ENCODE peak calls at places on chromosomes 2 and 18, in six cellular contexts. One of them, this sample, is unnamed.

GRCh38 chr2:104415284-104415683 is 438.6 kb upstream of the POU3F3 start:
- DNase-seq in AG04450: no peak
- DNase-seq in PC-9: no peak
- DNase-seq in MCF 10A: no peak
- DNase-seq in upper lobe of left lung: no peak
- DNase-seq in osteocyte: no peak
- DNase-seq in this sample: no peak

GRCh38 chr18:65994294-65994693 is 243.5 kb downstream of the CDH7 start:
- DNase-seq in AG04450: no peak
- DNase-seq in upper lobe of left lung: no peak
- DNase-seq in osteocyte: no peak
- DNase-seq in MCF 10A: no peak
- DNase-seq in PC-9: no peak
- DNase-seq in this sample: no peak

GRCh38 chr2:6167592-6168138 is 475.5 kb downstream of the SOX11 start:
- DNase-seq in upper lobe of left lung: no peak
- DNase-seq in MCF 10A: no peak
- DNase-seq in PC-9: no peak
- DNase-seq in osteocyte: no peak
- DNase-seq in AG04450: no peak
- DNase-seq in this sample: no peak

GRCh38 chr2:23688486-23689130 is 238.3 kb downstream of the ATAD2B start:
- DNase-seq in MCF 10A: no peak
- DNase-seq in AG04450: no peak
- DNase-seq in PC-9: no peak
- DNase-seq in osteocyte: no peak
- DNase-seq in upper lobe of left lung: no peak
- DNase-seq in this sample: no peak

GRCh38 chr2:109129356-109129920 is 433 bp downstream of the SH3RF3 start:
- DNase-seq in osteocyte: no peak
- DNase-seq in upper lobe of left lung: no peak
- DNase-seq in AG04450: no peak
- DNase-seq in PC-9: peak
- DNase-seq in MCF 10A: peak
- DNase-seq in this sample: no peak

GRCh38 chr18:52046842-52047241 is 293.2 kb upstream of the DCC start:
- DNase-seq in upper lobe of left lung: no peak
- DNase-seq in AG04450: no peak
- DNase-seq in PC-9: no peak
- DNase-seq in osteocyte: no peak
- DNase-seq in MCF 10A: no peak
- DNase-seq in this sample: no peak

GRCh38 chr2:215527738-215528137 is 91.9 kb upstream of the FN1 start:
- DNase-seq in upper lobe of left lung: no peak
- DNase-seq in PC-9: no peak
- DNase-seq in osteocyte: no peak
- DNase-seq in AG04450: peak
- DNase-seq in MCF 10A: no peak
- DNase-seq in this sample: no peak

GRCh38 chr2:23092831-23093230 is 292.1 kb upstream of the KLHL29 start:
- DNase-seq in MCF 10A: peak
- DNase-seq in AG04450: no peak
- DNase-seq in PC-9: no peak
- DNase-seq in osteocyte: no peak
- DNase-seq in upper lobe of left lung: no peak
- DNase-seq in this sample: no peak

GRCh38 chr2:85865539-85866164 is 23.1 kb downstream of the ST3GAL5 start:
- DNase-seq in upper lobe of left lung: no peak
- DNase-seq in MCF 10A: no peak
- DNase-seq in AG04450: no peak
- DNase-seq in PC-9: no peak
- DNase-seq in osteocyte: no peak
- DNase-seq in this sample: no peak

GRCh38 chr2:219547621-219548020 is 3.8 kb downstream of the TMEM198 start:
- DNase-seq in upper lobe of left lung: no peak
- DNase-seq in PC-9: no peak
- DNase-seq in AG04450: no peak
- DNase-seq in MCF 10A: no peak
- DNase-seq in osteocyte: no peak
- DNase-seq in this sample: no peak

DNA sequence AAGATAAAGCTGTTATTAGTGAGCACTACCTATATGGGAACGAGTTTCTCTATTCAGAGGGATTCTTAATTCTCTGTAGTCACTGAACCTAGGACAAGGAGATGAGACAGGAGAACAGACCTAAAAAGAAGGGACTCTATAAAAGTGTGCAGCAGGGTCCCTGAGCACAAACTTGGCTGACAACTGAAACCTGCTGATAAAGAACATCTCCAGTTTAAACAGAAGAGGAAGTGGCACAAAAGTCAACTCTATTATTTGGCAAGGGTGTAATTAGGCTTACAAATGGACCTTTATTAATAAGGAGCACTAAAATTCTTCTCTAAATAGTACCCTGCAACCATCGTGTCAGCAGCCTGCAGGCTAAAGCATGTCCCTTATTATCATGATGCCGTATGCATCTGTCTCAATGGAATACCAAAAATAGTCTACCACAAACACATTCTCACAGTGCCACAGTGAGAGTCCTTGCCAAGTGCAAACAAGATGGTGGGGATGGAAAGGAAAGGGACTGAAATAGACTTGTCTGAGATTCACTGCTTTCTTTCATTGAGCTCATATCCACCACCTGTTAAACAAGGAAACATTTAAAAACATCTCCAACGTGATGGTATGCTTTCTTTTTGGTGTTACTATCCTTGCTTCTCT is 260.2 kb downstream of the INSIG2 start:
- DNase-seq in MCF 10A: no peak
- DNase-seq in upper lobe of left lung: no peak
- DNase-seq in AG04450: no peak
- DNase-seq in osteocyte: no peak
- DNase-seq in PC-9: no peak
- DNase-seq in this sample: no peak
- TF ChIP-seq CTCF in MCF 10A: no peak
- TF ChIP-seq CTCF in upper lobe of left lung: no peak
- TF ChIP-seq CTCF in AG04450: no peak
- TF ChIP-seq CTCF in osteocyte: no peak
- TF ChIP-seq CTCF in PC-9: no peak
- TF ChIP-seq CTCF in this sample: no peak

GRCh38 chr18:13547347-13547746 is 179.0 kb downstream of the FAM210A start:
- DNase-seq in osteocyte: peak
- DNase-seq in MCF 10A: no peak
- DNase-seq in PC-9: no peak
- DNase-seq in AG04450: no peak
- DNase-seq in upper lobe of left lung: no peak
- DNase-seq in this sample: peak

GRCh38 chr18:13550446-13551304 is 175.7 kb downstream of the FAM210A start:
- DNase-seq in osteocyte: peak
- DNase-seq in AG04450: no peak
- DNase-seq in upper lobe of left lung: no peak
- DNase-seq in MCF 10A: no peak
- DNase-seq in PC-9: no peak
- DNase-seq in this sample: peak

GRCh38 chr18:13549879-13550231 is 176.5 kb downstream of the FAM210A start:
- DNase-seq in AG04450: no peak
- DNase-seq in PC-9: no peak
- DNase-seq in MCF 10A: no peak
- DNase-seq in upper lobe of left lung: no peak
- DNase-seq in osteocyte: peak
- DNase-seq in this sample: peak

GRCh38 chr18:13548106-13548819 is 178.1 kb downstream of the FAM210A start:
- DNase-seq in PC-9: no peak
- DNase-seq in osteocyte: peak
- DNase-seq in MCF 10A: no peak
- DNase-seq in upper lobe of left lung: no peak
- DNase-seq in AG04450: no peak
- DNase-seq in this sample: no peak

DNA sequence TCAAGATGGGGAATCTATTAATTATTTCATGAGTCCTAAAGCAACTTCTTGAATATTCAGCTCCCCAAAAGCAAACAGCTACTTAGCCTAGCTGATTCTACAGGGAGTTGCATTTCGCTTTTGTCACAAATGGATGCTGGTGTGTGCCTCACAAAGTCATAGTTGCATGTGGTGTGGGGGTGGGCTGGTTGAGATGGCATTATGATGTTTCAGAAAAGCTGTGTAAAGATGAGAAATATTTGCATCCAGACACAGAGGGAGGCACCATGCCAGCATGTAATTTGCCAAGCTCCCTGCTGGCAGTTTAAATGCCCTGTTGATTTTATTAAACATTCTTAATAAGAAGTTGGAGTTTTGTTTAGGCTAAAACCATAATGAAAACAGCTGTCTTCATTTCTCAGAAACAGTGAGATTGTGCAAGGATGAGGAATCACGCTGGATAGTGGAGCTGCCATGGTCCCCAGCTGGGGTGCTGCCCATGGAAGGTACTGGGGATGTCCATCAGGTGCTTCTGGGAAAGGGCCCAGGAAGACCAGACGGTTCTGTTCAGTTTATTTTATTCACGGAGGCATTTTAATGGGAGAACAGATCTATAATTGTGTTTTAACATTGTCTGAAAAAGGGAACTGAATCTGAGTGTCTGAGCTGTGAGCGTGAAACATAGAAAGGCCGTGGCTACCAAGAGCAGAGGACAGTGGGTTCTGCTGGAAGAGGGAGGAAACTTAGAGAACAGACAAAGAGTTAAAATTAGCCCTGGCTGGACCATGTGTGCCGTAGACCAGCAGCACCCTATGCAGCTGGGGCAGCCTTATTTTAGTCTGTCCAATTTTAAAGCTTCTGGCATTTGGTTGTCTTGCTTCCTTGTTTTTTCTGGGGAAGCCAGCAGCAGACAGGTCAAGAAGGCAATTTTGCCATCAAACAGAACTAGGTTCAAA is 177.1 kb downstream of the FAM210A start:
- DNase-seq in osteocyte: peak
- DNase-seq in upper lobe of left lung: no peak
- DNase-seq in AG04450: no peak
- DNase-seq in PC-9: no peak
- DNase-seq in MCF 10A: no peak
- DNase-seq in this sample: no peak
- TF ChIP-seq CTCF in osteocyte: no peak
- TF ChIP-seq CTCF in upper lobe of left lung: no peak
- TF ChIP-seq CTCF in AG04450: no peak
- TF ChIP-seq CTCF in PC-9: no peak
- TF ChIP-seq CTCF in MCF 10A: no peak
- TF ChIP-seq CTCF in this sample: no peak

GRCh38 chr18:54220406-54220805 is 4.1 kb downstream of the MBD2 start:
- DNase-seq in upper lobe of left lung: no peak
- DNase-seq in osteocyte: no peak
- DNase-seq in MCF 10A: no peak
- DNase-seq in PC-9: no peak
- DNase-seq in AG04450: no peak
- DNase-seq in this sample: no peak

GRCh38 chr18:54223568-54224241 is 764 bp downstream of the MBD2 start:
- DNase-seq in upper lobe of left lung: peak
- DNase-seq in osteocyte: no peak
- DNase-seq in AG04450: peak
- DNase-seq in MCF 10A: peak
- DNase-seq in PC-9: peak
- DNase-seq in this sample: no peak

GRCh38 chr18:54222922-54223567 is 1.4 kb downstream of the MBD2 start:
- DNase-seq in MCF 10A: no peak
- DNase-seq in osteocyte: no peak
- DNase-seq in upper lobe of left lung: no peak
- DNase-seq in PC-9: peak
- DNase-seq in AG04450: no peak
- DNase-seq in this sample: no peak

GRCh38 chr18:54228364-54228763 is 3.9 kb upstream of the MBD2 start:
- DNase-seq in MCF 10A: no peak
- DNase-seq in AG04450: no peak
- DNase-seq in PC-9: no peak
- DNase-seq in upper lobe of left lung: no peak
- DNase-seq in osteocyte: no peak
- DNase-seq in this sample: no peak

GRCh38 chr18:54224379-54225014 is at the start of gene MBD2:
- DNase-seq in MCF 10A: peak
- DNase-seq in osteocyte: peak
- DNase-seq in upper lobe of left lung: peak
- DNase-seq in AG04450: peak
- DNase-seq in PC-9: peak
- DNase-seq in this sample: peak
- TF ChIP-seq CTCF in MCF 10A: no peak
- TF ChIP-seq CTCF in osteocyte: peak
- TF ChIP-seq CTCF in upper lobe of left lung: peak
- TF ChIP-seq CTCF in AG04450: peak
- TF ChIP-seq CTCF in PC-9: no peak
- TF ChIP-seq CTCF in this sample: peak

GRCh38 chr18:26022585-26022984 is 67.8 kb downstream of the SS18 start:
- DNase-seq in MCF 10A: no peak
- DNase-seq in upper lobe of left lung: no peak
- DNase-seq in osteocyte: no peak
- DNase-seq in AG04450: no peak
- DNase-seq in PC-9: no peak
- DNase-seq in this sample: no peak
- TF ChIP-seq CTCF in MCF 10A: no peak
- TF ChIP-seq CTCF in upper lobe of left lung: no peak
- TF ChIP-seq CTCF in osteocyte: no peak
- TF ChIP-seq CTCF in AG04450: no peak
- TF ChIP-seq CTCF in PC-9: no peak
- TF ChIP-seq CTCF in this sample: no peak

DNA sequence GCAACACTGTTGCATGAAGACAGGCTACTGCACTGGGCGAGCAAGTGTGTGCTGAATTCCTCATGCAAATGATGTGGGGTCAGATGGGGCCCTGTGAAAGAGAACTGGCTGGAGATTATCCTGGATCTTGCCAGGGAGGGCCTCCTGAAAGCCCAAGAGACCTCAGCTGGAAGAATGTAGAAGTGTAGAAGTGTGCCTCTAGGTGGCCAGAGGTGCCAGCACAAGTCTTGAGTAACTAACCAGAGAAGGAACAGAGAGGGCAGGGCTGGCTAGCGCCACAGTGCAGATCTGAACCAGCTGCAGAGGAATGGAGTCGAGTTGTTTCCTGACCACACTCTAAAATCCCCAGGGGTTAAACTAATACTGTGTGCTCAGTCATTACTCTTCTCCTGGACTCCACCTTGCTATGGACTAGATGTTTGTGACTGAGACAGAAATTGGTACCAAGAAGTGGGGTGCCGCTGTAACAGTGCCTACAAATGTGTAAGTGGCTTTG is 399.3 kb downstream of the LRATD1 start:
- DNase-seq in osteocyte: no peak
- DNase-seq in AG04450: no peak
- DNase-seq in PC-9: no peak
- DNase-seq in MCF 10A: no peak
- DNase-seq in upper lobe of left lung: no peak
- DNase-seq in this sample: no peak
- TF ChIP-seq CTCF in osteocyte: no peak
- TF ChIP-seq CTCF in AG04450: no peak
- TF ChIP-seq CTCF in PC-9: no peak
- TF ChIP-seq CTCF in MCF 10A: no peak
- TF ChIP-seq CTCF in upper lobe of left lung: no peak
- TF ChIP-seq CTCF in this sample: no peak

DNA sequence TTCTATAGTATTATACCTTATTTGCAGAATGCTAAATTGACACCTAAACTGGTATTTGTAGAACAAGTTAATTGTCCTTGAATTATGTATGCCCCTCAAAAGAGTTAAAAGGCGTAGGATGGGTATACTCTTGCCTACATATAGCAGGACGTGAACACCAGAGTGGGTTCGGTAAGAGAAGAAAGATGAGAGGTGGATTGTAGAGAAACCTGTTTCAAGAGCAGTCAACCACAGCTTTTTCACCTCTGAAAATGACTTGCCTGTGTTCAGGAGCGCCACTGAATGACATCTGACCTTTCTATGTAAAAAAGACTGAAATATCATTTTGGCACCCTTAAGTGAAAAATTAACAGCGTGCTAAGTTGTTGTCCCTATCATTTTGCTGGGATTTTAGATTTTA is 4.2 kb upstream of the RTN4 start:
- DNase-seq in AG04450: no peak
- DNase-seq in MCF 10A: no peak
- DNase-seq in PC-9: no peak
- DNase-seq in osteocyte: no peak
- DNase-seq in upper lobe of left lung: no peak
- DNase-seq in this sample: no peak
- TF ChIP-seq CTCF in AG04450: no peak
- TF ChIP-seq CTCF in MCF 10A: no peak
- TF ChIP-seq CTCF in PC-9: no peak
- TF ChIP-seq CTCF in osteocyte: no peak
- TF ChIP-seq CTCF in upper lobe of left lung: no peak
- TF ChIP-seq CTCF in this sample: no peak